ENCODE peak calls at places on chromosomes 12 and 14, in four cellular contexts. I is WTC11, T is H1, G is K562. F is an unnamed sample.

GRCh38 chr12:72295101-72295500 is 22.9 kb downstream of the TRHDE start:
- DNase-seq in G (no peak), I (no peak), T (no peak), F (no peak)

GRCh38 chr12:107442593-107442992 is 243.0 kb upstream of the PWP1 start:
- DNase-seq in G (no peak), T (no peak), I (no peak), F (no peak)

GRCh38 chr14:68232643-68233055 is 413.1 kb downstream of the RAD51B start:
- DNase-seq in T (no peak), I (no peak), G (peak; percentile 41), F (no peak)

GRCh38 chr14:49950275-49951250 is 57.7 kb downstream of the ARF6 start:
- DNase-seq in I (no peak), G (no peak), T (no peak), F (no peak)

GRCh38 chr12:47947273-47947672 is 16.1 kb upstream of the TMEM106C start:
- DNase-seq in I (no peak), T (no peak), G (no peak), F (no peak)

GRCh38 chr14:63972323-63972932 is 119.6 kb downstream of the SYNE2 start:
- DNase-seq in I (no peak), T (no peak), G (no peak), F (no peak)

GRCh38 chr14:60222820-60223219 is 26.2 kb upstream of the PPM1A start:
- DNase-seq in T (no peak), I (no peak), G (no peak), F (no peak)

GRCh38 chr12:14948672-14949071 is 10.3 kb upstream of the ERP27 start:
- DNase-seq in I (no peak), G (peak; percentile 16), T (no peak), F (no peak)

GRCh38 chr14:51082394-51082793 is 12.5 kb downstream of the TRIM9 start:
- DNase-seq in G (no peak), I (no peak), T (no peak), F (no peak)

GRCh38 chr12:28035483-28035882 is 63.0 kb upstream of the PTHLH start:
- DNase-seq in I (no peak), G (peak; percentile 68), T (no peak), F (no peak)

GRCh38 chr12:63150255-63151060 is 543 bp downstream of the AVPR1A start:
- DNase-seq in I (peak; percentile 67), T (peak; percentile 83), G (no peak), F (peak; percentile 17)

GRCh38 chr12:96070670-96071279 is 35.4 kb upstream of the LTA4H start:
- DNase-seq in G (peak; percentile 17), T (peak; percentile 54), I (peak; percentile 40), F (peak; percentile 23)

GRCh38 chr12:22334696-22335290 is at the start of gene ST8SIA1:
- DNase-seq in G (no peak), I (peak; percentile 53), T (peak; percentile 61), F (peak; percentile 73)

GRCh38 chr12:70283232-70283631 is 40.0 kb downstream of the CNOT2 start:
- DNase-seq in T (no peak), I (no peak), G (no peak), F (no peak)

GRCh38 chr12:69685810-69686209 is 13.3 kb downstream of the BEST3 start:
- DNase-seq in G (no peak), T (no peak), I (no peak), F (no peak)

GRCh38 chr12:68180792-68181744 is 21.5 kb upstream of the IFNG start:
- DNase-seq in I (no peak), G (peak; percentile 13), T (no peak), F (no peak)

GRCh38 chr14:77024171-77024627 is 4.3 kb downstream of the IRF2BPL start:
- DNase-seq in T (peak; percentile 85), G (peak; percentile 62), I (peak; percentile 89), F (no peak)

GRCh38 chr14:61927015-61927414 is 164.8 kb downstream of the SNAPC1 start:
- DNase-seq in I (no peak), T (no peak), G (no peak), F (no peak)

GRCh38 chr14:23675337-23675736 is 39.2 kb downstream of the DHRS2 start:
- DNase-seq in G (no peak), T (no peak), I (no peak), F (no peak)

GRCh38 chr12:77324416-77324762 is 259.0 kb upstream of the E2F7 start:
- DNase-seq in I (no peak), G (no peak), T (no peak), F (no peak)

GRCh38 chr12:77324763-77325468 is 259.5 kb upstream of the E2F7 start:
- DNase-seq in T (peak; percentile 82), I (peak; percentile 86), G (peak; percentile 61), F (peak; percentile 87)

GRCh38 chr12:77323778-77324415 is 258.5 kb upstream of the E2F7 start:
- DNase-seq in G (no peak), T (no peak), I (no peak), F (no peak)

GRCh38 chr12:77328326-77328725 is 263.0 kb upstream of the E2F7 start:
- DNase-seq in G (no peak), T (no peak), I (no peak), F (no peak)

GRCh38 chr12:77325505-77325904 is 260.1 kb upstream of the E2F7 start:
- DNase-seq in I (peak; percentile 54), G (no peak), T (peak; percentile 60), F (peak; percentile 54)
- TF ChIP-seq TEAD4 in I (no peak), G (no peak), T (no peak), F (no peak)

GRCh38 chr12:40825156-40825555 is 132.9 kb downstream of the CNTN1 start:
- DNase-seq in T (no peak), I (no peak), G (no peak), F (no peak)

GRCh38 chr12:40820794-40821484 is 128.7 kb downstream of the CNTN1 start:
- DNase-seq in T (no peak), G (no peak), I (no peak), F (no peak)

GRCh38 chr12:40819427-40820108 is 127.3 kb downstream of the CNTN1 start:
- DNase-seq in T (peak; percentile 73), I (peak; percentile 77), G (no peak), F (no peak)
- TF ChIP-seq TEAD4 in T (peak; percentile 18), I (no peak), G (no peak), F (no peak)

GRCh38 chr14:105099778-105100177 is 34.5 kb upstream of the GPR132 start:
- DNase-seq in T (no peak), I (no peak), G (no peak), F (no peak)

GRCh38 chr14:105102893-105103292 is 37.7 kb upstream of the GPR132 start:
- DNase-seq in G (no peak), I (no peak), T (no peak), F (no peak)

GRCh38 chr14:105098316-105098715 is 33.1 kb upstream of the GPR132 start:
- DNase-seq in I (no peak), G (no peak), T (no peak), F (no peak)

GRCh38 chr14:105102361-105102760 is 37.1 kb upstream of the GPR132 start:
- DNase-seq in T (no peak), G (no peak), I (no peak), F (no peak)

GRCh38 chr14:105100931-105101330 is 35.7 kb upstream of the GPR132 start:
- DNase-seq in T (no peak), G (no peak), I (no peak), F (no peak)
- TF ChIP-seq TEAD4 in T (no peak), G (no peak), I (no peak), F (no peak)

GRCh38 chr12:24111591-24111990 is 162.1 kb upstream of the SOX5 start:
- DNase-seq in I (no peak), T (no peak), G (no peak), F (no peak)
- TF ChIP-seq TEAD4 in I (no peak), T (no peak), G (no peak), F (no peak)

DNA sequence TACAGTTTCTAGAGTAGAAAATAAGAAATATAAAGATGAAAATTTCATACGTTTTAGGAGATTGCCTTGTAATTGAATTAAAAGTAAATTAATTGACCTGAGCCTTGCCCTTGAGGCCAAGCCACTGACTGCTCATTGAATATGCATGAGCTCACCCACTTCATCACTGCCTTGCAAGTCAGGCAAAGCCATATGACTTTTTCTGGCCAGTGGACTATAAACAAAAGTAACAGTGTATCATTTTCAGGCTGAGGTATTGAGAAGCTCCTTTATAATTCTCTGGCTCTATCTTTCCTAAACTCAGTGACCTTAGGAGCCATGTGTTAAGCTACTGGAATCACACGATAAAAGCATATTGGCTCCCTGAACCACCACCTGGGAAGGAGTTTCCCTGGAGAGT is 369.3 kb downstream of the NUAK1 start:
- DNase-seq in T (no peak), G (no peak), I (no peak), F (no peak)
- TF ChIP-seq TEAD4 in T (no peak), G (no peak), I (no peak), F (no peak)

DNA sequence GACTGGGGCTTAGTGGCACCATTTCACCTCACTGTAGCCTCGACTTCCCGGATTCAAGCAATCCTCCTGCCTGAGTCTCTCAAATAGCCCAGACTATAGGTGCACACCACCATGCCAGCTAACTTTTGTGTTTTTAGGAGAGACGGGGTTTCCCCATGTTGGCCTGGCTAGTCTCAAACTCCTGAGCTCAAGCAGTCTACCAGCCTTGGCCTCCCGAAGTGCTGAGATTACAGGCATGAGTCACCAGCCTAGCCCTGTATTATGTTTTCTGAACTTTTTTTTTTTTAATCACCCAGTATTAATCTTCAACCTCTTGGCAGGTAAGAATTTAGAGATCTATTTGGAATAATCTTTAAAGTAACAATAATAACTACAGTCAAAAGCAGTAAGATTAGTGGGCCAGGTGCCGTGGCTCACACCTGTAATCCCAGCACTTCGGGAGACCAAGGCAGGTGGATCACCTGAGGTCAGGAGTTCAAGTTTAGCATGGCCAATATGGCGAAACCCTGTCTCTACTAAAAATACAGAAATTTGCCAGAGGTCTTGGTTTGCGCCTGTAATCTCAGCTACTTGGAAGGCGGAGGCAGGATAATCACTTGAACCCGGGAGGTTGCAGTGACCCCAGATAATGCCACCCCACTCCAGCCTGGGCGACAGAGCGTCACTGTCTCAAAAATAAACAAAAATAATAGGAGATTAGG is 8.6 kb downstream of the NANOG start:
- DNase-seq in I (no peak), G (no peak), T (no peak), F (no peak)
- TF ChIP-seq TEAD4 in I (no peak), G (no peak), T (no peak), F (no peak)

GRCh38 chr14:89618309-89618708 is 201.3 kb upstream of the FOXN3 start:
- DNase-seq in G (no peak), T (no peak), I (no peak), F (peak; percentile 38)
- TF ChIP-seq TEAD4 in G (no peak), T (no peak), I (no peak), F (no peak)